ENCODE peak calls at places on chromosome 20, in five cellular contexts. Y, N, B, G and S are unnamed samples.
A peak's percentile ranks its signal among the peaks of the same experiment; 100 is the strongest.

GRCh38 chr20:1205802-1206201 is 2.5 kb downstream of the C20orf202 start:
- DNase-seq in Y (no peak), G (no peak), N (no peak), B (no peak), S (no peak)

GRCh38 chr20:58081842-58082241 is 146.6 kb downstream of the ANKRD60 start:
- DNase-seq in B (no peak), Y (no peak), G (peak; percentile 80), N (no peak), S (no peak)

GRCh38 chr20:59123677-59124060 is 40.0 kb upstream of the ZNF831 start:
- DNase-seq in N (no peak), Y (no peak), B (no peak), G (no peak), S (no peak)

GRCh38 chr20:11716239-11716944 is 201.3 kb upstream of the BTBD3 start:
- DNase-seq in N (peak; percentile 66), Y (no peak), B (peak; percentile 59), G (peak; percentile 94), S (peak; percentile 64)

GRCh38 chr20:2699775-2700413 is 7.3 kb downstream of the EBF4 start:
- DNase-seq in G (no peak), Y (no peak), B (no peak), N (no peak), S (no peak)

GRCh38 chr20:23085415-23086055 is 589 bp downstream of the CD93 start:
- DNase-seq in Y (no peak), N (no peak), G (no peak), B (no peak), S (no peak)

GRCh38 chr20:54025166-54025835 is 45.1 kb downstream of the BCAS1 start:
- DNase-seq in Y (no peak), B (no peak), G (peak; percentile 89), N (no peak), S (no peak)

GRCh38 chr20:63977392-63978276 is 1.8 kb downstream of the SAMD10 start:
- DNase-seq in G (peak; percentile 79), B (peak; percentile 52), N (peak; percentile 71), Y (no peak), S (no peak)

GRCh38 chr20:37053230-37053950 is 42.4 kb downstream of the RBL1 start:
- DNase-seq in G (peak; percentile 13), N (no peak), B (no peak), Y (no peak), S (no peak)

GRCh38 chr20:37741055-37741454 is 47.2 kb downstream of the CTNNBL1 start:
- DNase-seq in B (peak; percentile 60), N (no peak), G (peak; percentile 60), Y (no peak), S (no peak)

GRCh38 chr20:8154636-8155035 is 22.6 kb downstream of the PLCB1 start:
- DNase-seq in B (no peak), N (no peak), Y (no peak), G (no peak), S (no peak)

GRCh38 chr20:8151371-8151770 is 19.3 kb downstream of the PLCB1 start:
- DNase-seq in B (no peak), Y (no peak), N (no peak), G (peak; percentile 78), S (no peak)

GRCh38 chr20:8153281-8153908 is 21.3 kb downstream of the PLCB1 start:
- DNase-seq in B (no peak), G (peak; percentile 46), Y (no peak), N (no peak), S (no peak)

GRCh38 chr20:8152183-8152582 is 20.1 kb downstream of the PLCB1 start:
- DNase-seq in Y (no peak), N (no peak), B (no peak), G (peak; percentile 82), S (no peak)

DNA sequence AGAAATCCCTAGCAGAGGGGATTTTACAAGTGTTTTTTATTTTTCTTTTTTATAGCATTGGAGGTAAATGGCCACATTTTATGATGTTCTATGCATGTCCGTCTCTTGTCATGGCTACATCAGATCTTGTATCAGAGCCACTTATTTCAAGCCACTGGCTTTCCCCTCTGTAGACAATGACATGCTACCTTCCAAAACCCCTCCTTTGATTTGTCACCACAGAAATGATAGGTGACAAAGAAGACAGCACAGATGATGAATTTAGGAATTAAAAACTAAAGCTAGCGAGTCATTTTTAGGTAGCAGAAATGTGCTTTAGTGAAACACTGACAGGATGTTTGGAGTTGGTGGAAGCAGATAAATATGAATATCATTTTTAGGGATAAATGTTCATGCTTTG is 20.8 kb downstream of the PLCB1 start:
- DNase-seq in G (no peak), Y (no peak), N (no peak), B (no peak), S (no peak)
- H3K4me1 ChIP-seq in G (peaks cover 24% of the 10 kb centered on the region), Y (no peaks in the 10 kb centered on the region), N (peaks cover 15% of the 10 kb centered on the region), B (no peaks in the 10 kb centered on the region), S (peaks cover 4% of the 10 kb centered on the region)

DNA sequence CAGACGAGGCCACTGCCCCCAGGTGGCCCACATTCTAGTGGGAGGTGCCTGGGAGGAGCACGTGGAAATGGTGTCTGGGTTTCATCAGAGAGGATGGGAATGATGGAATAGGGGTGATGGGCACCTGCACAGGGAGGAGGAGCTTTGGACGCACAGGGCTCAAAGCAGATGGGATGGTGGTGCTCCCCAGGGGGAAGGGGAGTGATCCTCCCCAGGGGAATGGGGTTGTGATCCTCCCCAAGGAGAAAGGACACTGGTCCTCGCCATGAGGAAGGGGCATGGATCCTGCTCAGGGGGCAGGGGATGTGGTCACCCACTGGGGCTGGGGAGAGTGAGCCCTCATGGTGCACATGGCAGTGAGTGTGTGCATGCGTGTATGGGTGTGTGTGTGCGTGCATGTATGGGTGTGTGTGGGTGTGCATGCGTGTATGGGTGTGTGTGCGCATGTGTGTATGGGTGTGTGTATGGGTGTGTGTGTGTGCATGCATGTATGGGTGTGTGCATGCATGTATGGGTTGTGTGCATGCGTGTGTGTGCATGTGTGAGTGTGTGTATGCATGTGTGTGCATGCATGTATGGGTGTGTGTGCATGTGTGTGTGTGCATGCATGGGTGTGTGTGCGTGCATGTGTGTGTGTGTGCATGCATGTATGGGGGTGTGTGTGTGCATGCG is 49.7 kb upstream of the SLCO4A1 start:
- DNase-seq in N (no peak), G (no peak), Y (no peak), B (no peak), S (no peak)
- H3K4me3 ChIP-seq in N (no peak overlapping the region), G (no peak overlapping the region), Y (no peak overlapping the region), B (no peak overlapping the region), S (no peak overlapping the region)

GRCh38 chr20:50146732-50147662 is 6.5 kb downstream of the PEDS1 start:
- DNase-seq in Y (peak; percentile 31), G (peak; percentile 55), N (no peak), B (peak; percentile 76), S (peak; percentile 46)
- H3K4me1 ChIP-seq in Y (peaks cover 7% of the 10 kb centered on the region), G (peaks cover 21% of the 10 kb centered on the region), N (peaks cover 25% of the 10 kb centered on the region), B (peaks cover 81% of the 10 kb centered on the region), S (peaks cover 13% of the 10 kb centered on the region)

GRCh38 chr20:35738410-35739179 is 3.5 kb downstream of the RBM39 start:
- DNase-seq in Y (no peak), B (no peak), G (no peak), N (no peak), S (no peak)
- H3K4me3 ChIP-seq in Y (no peak overlapping the region), B (no peak overlapping the region), G (peak overlapping the region; percentile 32), N (no peak overlapping the region), S (peak overlapping the region; percentile 6)